ENCODE peak calls at places on chromosomes 13 and 19, in four cellular contexts. C, K, P and U are unnamed samples.

GRCh38 chr19:2575734-2576481 is 100.0 kb downstream of the GADD45B start:
- DNase-seq in C (peak; percentile 66), K (peak; percentile 96), P (peak; percentile 77), U (peak; percentile 32)

GRCh38 chr13:75384881-75385707 is 96.9 kb downstream of the TBC1D4 start:
- DNase-seq in C (no peak), K (no peak), P (no peak), U (peak; percentile 11)

GRCh38 chr19:16660763-16661479 is at the start of gene TMEM38A:
- DNase-seq in K (peak; percentile 80), P (peak; percentile 58), C (peak; percentile 72), U (peak; percentile 36)

GRCh38 chr13:39527961-39528720 is 74.9 kb downstream of the LHFPL6 start:
- DNase-seq in C (no peak), P (no peak), K (peak; percentile 74), U (no peak)

GRCh38 chr13:39879286-39880035 is 224.0 kb downstream of the COG6 start:
- DNase-seq in C (no peak), P (no peak), K (no peak), U (no peak)

GRCh38 chr19:8254286-8255001 is 45.3 kb downstream of the CERS4 start:
- DNase-seq in K (no peak), C (no peak), P (no peak), U (no peak)

GRCh38 chr19:8618751-8619150 is 8.2 kb upstream of the ADAMTS10 start:
- DNase-seq in K (no peak), C (no peak), P (no peak), U (no peak)

GRCh38 chr13:44013666-44014291 is 134.1 kb downstream of the LACC1 start:
- DNase-seq in K (no peak), C (no peak), P (no peak), U (no peak)

GRCh38 chr19:53432088-53432661 is 391 bp downstream of the ZNF761 start:
- DNase-seq in P (no peak), K (peak; percentile 77), C (peak; percentile 27), U (no peak)

GRCh38 chr19:49097453-49098288 is 12.4 kb downstream of the SNRNP70 start:
- DNase-seq in K (no peak), P (peak; percentile 50), C (peak; percentile 82), U (peak; percentile 74)
- H3K36me3 ChIP-seq in K (peaks cover 9% of the 10 kb centered on the region), P (no peaks in the 10 kb centered on the region), C (peaks cover 100% of the 10 kb centered on the region), U (peaks cover 30% of the 10 kb centered on the region)

GRCh38 chr19:35853038-35853756 is 893 bp upstream of the NPHS1 start:
- DNase-seq in C (no peak), K (no peak), P (no peak), U (no peak)
- H3K27me3 ChIP-seq in C (peaks cover 65% of the 10 kb centered on the region), K (no peaks in the 10 kb centered on the region), P (peaks cover 58% of the 10 kb centered on the region), U (peaks cover 14% of the 10 kb centered on the region)

GRCh38 chr19:13032837-13033236 is 37.6 kb downstream of the NFIX start:
- DNase-seq in C (no peak), K (no peak), P (no peak), U (no peak)
- H3K4me3 ChIP-seq in C (no peak overlapping the region), K (no peak overlapping the region), P (no peak overlapping the region), U (no peak overlapping the region)

DNA sequence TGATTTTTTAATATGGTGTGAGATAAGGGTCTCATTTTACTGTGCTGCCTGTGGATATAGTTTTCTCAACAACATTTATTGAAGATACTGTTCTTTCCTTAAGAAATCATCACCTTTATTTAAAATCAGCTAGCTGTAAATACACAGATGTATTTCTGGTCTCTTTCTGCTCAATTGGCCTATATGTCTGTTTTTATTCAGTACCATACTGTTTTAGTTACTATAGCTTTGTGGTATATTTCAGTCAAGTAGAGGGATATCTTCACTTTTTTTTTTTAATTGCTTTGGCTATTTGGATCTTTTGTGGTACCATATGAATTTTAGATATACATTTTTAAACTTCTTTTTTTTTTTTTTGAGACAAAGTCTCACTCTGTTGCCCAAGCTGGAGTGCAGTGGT is 16.7 kb upstream of the ZNF714 start:
- DNase-seq in K (no peak), P (no peak), C (no peak), U (no peak)
- H3K36me3 ChIP-seq in K (no peaks in the 10 kb centered on the region), P (no peaks in the 10 kb centered on the region), C (peaks cover 48% of the 10 kb centered on the region), U (no peaks in the 10 kb centered on the region)

DNA sequence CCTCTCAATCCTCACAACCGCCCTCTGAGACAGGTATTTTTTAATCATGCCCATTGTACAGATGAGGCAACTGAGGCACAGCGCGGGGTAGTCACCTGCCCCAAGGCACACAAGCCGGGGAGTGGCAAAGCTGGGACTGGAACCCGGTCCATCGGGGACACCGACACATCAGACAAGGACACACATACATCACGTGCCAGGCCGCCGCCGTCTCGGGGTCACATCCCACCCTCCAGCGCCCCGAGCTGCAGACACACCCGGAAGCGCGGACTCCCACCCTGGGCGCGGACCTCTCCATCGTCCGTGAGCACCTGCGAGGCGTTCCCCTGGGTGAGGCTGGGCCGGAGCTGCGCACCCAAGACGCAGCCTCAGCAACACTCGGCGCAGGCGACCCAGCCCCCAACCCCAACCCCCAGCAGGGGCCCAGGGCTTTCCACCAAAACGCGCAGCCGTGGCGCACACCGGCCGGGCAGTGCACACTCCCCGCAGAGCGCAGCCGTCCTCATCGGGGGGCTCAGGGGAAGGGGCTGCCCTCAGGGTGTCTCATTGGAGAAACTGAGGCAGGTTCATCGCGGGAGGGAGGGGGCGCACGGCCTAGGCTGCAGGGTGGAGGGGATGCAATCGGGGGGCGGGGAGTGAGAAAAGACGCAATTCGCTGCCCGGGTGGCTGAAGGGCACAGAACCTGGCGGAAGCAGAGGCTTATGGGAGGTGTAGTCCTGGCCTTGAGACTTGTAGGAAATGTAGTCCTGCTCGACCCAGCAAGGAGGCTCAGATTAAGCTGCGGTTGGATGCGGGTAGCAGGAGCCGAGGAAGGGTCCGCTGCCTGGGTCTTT is 1.9 kb upstream of the LMTK3 start:
- DNase-seq in K (peak; percentile 84), C (peak; percentile 72), P (peak; percentile 22), U (peak; percentile 80)
- H3K27me3 ChIP-seq in K (no peaks in the 10 kb centered on the region), C (peaks cover 27% of the 10 kb centered on the region), P (peaks cover 30% of the 10 kb centered on the region), U (no peaks in the 10 kb centered on the region)

GRCh38 chr19:14978377-14978776 is 1.3 kb downstream of the SLC1A6 start:
- DNase-seq in K (no peak), P (no peak), C (no peak), U (no peak)
- H3K4me3 ChIP-seq in K (no peak overlapping the region), P (no peak overlapping the region), C (no peak overlapping the region), U (no peak overlapping the region)

DNA sequence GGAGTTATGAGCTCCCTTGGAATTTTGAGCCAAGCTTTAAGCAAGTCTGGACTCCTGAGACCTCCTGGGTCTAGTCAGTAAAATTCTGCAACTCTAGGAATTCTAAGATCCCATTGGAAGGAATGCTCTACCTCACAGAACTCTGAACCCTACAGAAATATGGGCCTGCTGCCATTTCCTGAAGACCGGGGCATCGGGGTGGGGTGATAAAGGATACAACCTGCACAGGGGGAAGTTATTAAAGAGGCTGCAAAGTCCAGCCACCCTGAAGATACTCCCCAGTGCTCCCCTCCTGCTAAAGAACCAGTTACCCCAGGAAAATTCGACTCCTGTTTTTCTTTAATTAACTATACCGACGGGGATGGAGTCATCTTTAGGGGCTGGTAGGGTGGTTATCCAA is 2.4 kb upstream of the PPP1R37 start:
- DNase-seq in C (no peak), P (no peak), K (no peak), U (peak; percentile 91)
- H3K36me3 ChIP-seq in C (peaks cover 40% of the 10 kb centered on the region), P (no peaks in the 10 kb centered on the region), K (no peaks in the 10 kb centered on the region), U (no peaks in the 10 kb centered on the region)

GRCh38 chr13:112825875-112826274 is 136.0 kb downstream of the ATP11A start:
- DNase-seq in P (no peak), C (no peak), K (no peak), U (no peak)
- H3K27me3 ChIP-seq in P (no peaks in the 10 kb centered on the region), C (no peaks in the 10 kb centered on the region), K (no peaks in the 10 kb centered on the region), U (no peaks in the 10 kb centered on the region)